ENCODE peak calls at places on chromosomes 6 and 20, in seven cellular contexts. D is NCI-H1048; A is NCI-H1436; T is iris pigment epithelial cell; B is left ventricle myocardium superior; M is psoas muscle; N is effector CD4-positive, alpha-beta T cell. E is an unnamed sample.

GRCh38 chr6:84763397-84764331 is 734 bp downstream of the TBX18 start:
- DNase-seq in D (no peak), M (peak; percentile 73), N (no peak), B (peak; percentile 73), T (peak; percentile 90), A (no peak), E (no peak)

GRCh38 chr6:18155864-18156396 is 708 bp downstream of the KDM1B start:
- DNase-seq in A (peak; percentile 67), N (peak; percentile 32), M (peak; percentile 72), T (peak; percentile 55), D (peak; percentile 62), B (peak; percentile 59), E (peak; percentile 26)

GRCh38 chr20:9166153-9166780 is 97.4 kb downstream of the PLCB4 start:
- DNase-seq in A (no peak), N (no peak), D (no peak), M (no peak), T (no peak), B (no peak), E (no peak)

GRCh38 chr6:16669227-16669626 is 92.0 kb downstream of the ATXN1 start:
- DNase-seq in D (no peak), A (no peak), T (peak; percentile 89), M (no peak), B (no peak), N (peak; percentile 42), E (no peak)

GRCh38 chr6:163825033-163825432 is 410.5 kb downstream of the QKI start:
- DNase-seq in D (no peak), T (peak; percentile 72), B (no peak), N (no peak), A (no peak), M (no peak), E (no peak)

GRCh38 chr6:26215200-26216014 is 128.2 kb downstream of the HFE start:
- DNase-seq in M (no peak), B (no peak), N (no peak), A (no peak), D (no peak), T (peak; percentile 25), E (no peak)

GRCh38 chr20:62805365-62805710 is 703 bp downstream of the OGFR start:
- DNase-seq in N (no peak), M (no peak), A (no peak), T (no peak), B (no peak), D (no peak), E (no peak)

GRCh38 chr6:83853968-83854501 is 875 bp downstream of the RIPPLY2 start:
- DNase-seq in M (no peak), D (no peak), N (no peak), B (no peak), A (no peak), T (peak; percentile 6), E (peak; percentile 44)

GRCh38 chr6:38713812-38714211 is 1.3 kb upstream of the DNAH8 start:
- DNase-seq in T (no peak), B (no peak), D (no peak), N (peak; percentile 4), A (no peak), M (no peak), E (no peak)

GRCh38 chr6:51477912-51478311 is 609.5 kb downstream of the PKHD1 start:
- DNase-seq in T (no peak), N (no peak), A (no peak), B (no peak), M (no peak), D (no peak), E (no peak)

GRCh38 chr6:343960-344815 is 47.4 kb upstream of the IRF4 start:
- DNase-seq in M (no peak), B (peak; percentile 79), T (no peak), D (no peak), N (no peak), A (no peak), E (no peak)

GRCh38 chr6:119821380-119821779 is 471.8 kb upstream of the MAN1A1 start:
- DNase-seq in A (no peak), N (no peak), D (no peak), M (no peak), B (no peak), T (no peak), E (no peak)

GRCh38 chr20:59751075-59751711 is 146.9 kb downstream of the PHACTR3 start:
- DNase-seq in N (no peak), A (no peak), B (peak; percentile 88), T (peak; percentile 37), D (no peak), M (peak; percentile 72), E (no peak)

GRCh38 chr20:43988867-43989266 is 74.2 kb downstream of the TOX2 start:
- DNase-seq in N (no peak), T (peak; percentile 67), M (no peak), D (no peak), A (no peak), B (no peak), E (no peak)

GRCh38 chr6:49909508-49910047 is 43.2 kb upstream of the CRISP1 start:
- DNase-seq in B (no peak), M (no peak), N (no peak), A (no peak), T (no peak), D (no peak), E (no peak)

GRCh38 chr6:35903679-35904078 is 17.2 kb downstream of the SRPK1 start:
- DNase-seq in A (no peak), D (no peak), B (no peak), N (no peak), T (no peak), M (no peak), E (no peak)

GRCh38 chr6:166424431-166424830 is 41.7 kb upstream of the MPC1 start:
- DNase-seq in M (no peak), N (no peak), B (no peak), A (no peak), D (no peak), T (no peak), E (no peak)

GRCh38 chr6:105398859-105399258 is 4.0 kb downstream of the PREP start:
- DNase-seq in D (no peak), T (no peak), B (no peak), A (no peak), M (no peak), N (no peak), E (no peak)

GRCh38 chr20:38434310-38434741 is 802 bp downstream of the SNHG17 start:
- DNase-seq in A (no peak), B (no peak), M (no peak), T (peak; percentile 40), N (no peak), D (no peak), E (no peak)

GRCh38 chr6:168440520-168441433 is at the start of gene SMOC2:
- DNase-seq in T (no peak), D (no peak), B (peak; percentile 75), A (peak; percentile 46), N (no peak), M (peak; percentile 79), E (no peak)

GRCh38 chr6:4647414-4648365 is 128.5 kb upstream of the CDYL start:
- DNase-seq in T (peak; percentile 81), N (no peak), A (peak; percentile 3), M (peak; percentile 92), B (peak; percentile 86), D (no peak), E (peak; percentile 6)

GRCh38 chr20:46833360-46833759 is 61.3 kb upstream of the EYA2 start:
- DNase-seq in D (no peak), T (no peak), A (no peak), B (no peak), N (no peak), M (no peak), E (no peak)

GRCh38 chr6:168884646-168885086 is 369.0 kb downstream of the THBS2 start:
- DNase-seq in T (peak; percentile 35), B (peak; percentile 88), N (peak; percentile 54), A (peak; percentile 51), D (peak; percentile 30), M (peak; percentile 83), E (no peak)

GRCh38 chr6:118565317-118565960 is 17.3 kb downstream of the PLN start:
- DNase-seq in D (no peak), M (no peak), A (peak; percentile 65), B (no peak), T (no peak), N (peak; percentile 16), E (no peak)

GRCh38 chr6:102619585-102619984 is 1226.1 kb downstream of the GRIK2 start:
- DNase-seq in M (no peak), D (peak; percentile 5), B (no peak), A (no peak), N (no peak), T (peak; percentile 2), E (no peak)

GRCh38 chr6:12490904-12491571 is 200.9 kb downstream of the EDN1 start:
- DNase-seq in D (no peak), B (no peak), M (no peak), T (peak; percentile 83), A (no peak), N (no peak), E (no peak)

GRCh38 chr20:8457978-8458377 is 325.9 kb downstream of the PLCB1 start:
- DNase-seq in N (no peak), D (no peak), B (no peak), M (no peak), A (no peak), T (no peak), E (no peak)

GRCh38 chr6:156781882-156782631 is 4.9 kb downstream of the ARID1B start:
- DNase-seq in A (no peak), B (no peak), T (no peak), M (no peak), N (no peak), D (no peak), E (no peak)

GRCh38 chr20:381581-382290 is 1.2 kb downstream of the TRIB3 start:
- DNase-seq in T (peak; percentile 69), B (peak; percentile 75), M (peak; percentile 82), A (peak; percentile 28), D (peak; percentile 27), N (peak; percentile 42), E (no peak)

E was measured in NCI-H1417 treated with DMSO at 0.1 percent for 48 hours.